ENCODE peak calls at places on chromosomes 13 and 19, in five cellular contexts. One of them, this sample, is unnamed.
A peak's percentile ranks its signal among the peaks of the same experiment; 100 is the strongest.

GRCh38 chr13:109644069-109644750 is 142.2 kb downstream of the IRS2 start:
- DNase-seq in psoas muscle: no peak
- DNase-seq in GM10248: no peak
- DNase-seq in fibroblast of lung: no peak
- DNase-seq in AG09309: no peak
- DNase-seq in this sample: no peak

GRCh38 chr13:103002279-103002678 is 63.9 kb downstream of the SLC10A2 start:
- DNase-seq in GM10248: no peak
- DNase-seq in AG09309: no peak
- DNase-seq in fibroblast of lung: no peak
- DNase-seq in psoas muscle: no peak
- DNase-seq in this sample: no peak

GRCh38 chr13:24747248-24748151 is 16.5 kb upstream of the RNF17 start:
- DNase-seq in fibroblast of lung: peak; percentile 22
- DNase-seq in psoas muscle: no peak
- DNase-seq in GM10248: no peak
- DNase-seq in AG09309: no peak
- DNase-seq in this sample: no peak

GRCh38 chr13:21054313-21054712 is 7.1 kb downstream of the LATS2 start:
- DNase-seq in GM10248: no peak
- DNase-seq in psoas muscle: no peak
- DNase-seq in AG09309: no peak
- DNase-seq in fibroblast of lung: no peak
- DNase-seq in this sample: no peak

GRCh38 chr19:1445932-1446712 is 3.8 kb upstream of the APC2 start:
- DNase-seq in psoas muscle: no peak
- DNase-seq in GM10248: no peak
- DNase-seq in AG09309: no peak
- DNase-seq in fibroblast of lung: no peak
- DNase-seq in this sample: no peak

GRCh38 chr13:90414691-90415596 is 932.5 kb upstream of the MIR17HG start:
- DNase-seq in GM10248: no peak
- DNase-seq in psoas muscle: no peak
- DNase-seq in AG09309: no peak
- DNase-seq in fibroblast of lung: peak; percentile 63
- DNase-seq in this sample: peak; percentile 37

GRCh38 chr13:41500501-41500900 is 43.2 kb downstream of the RGCC start:
- DNase-seq in psoas muscle: no peak
- DNase-seq in AG09309: no peak
- DNase-seq in fibroblast of lung: no peak
- DNase-seq in GM10248: no peak
- DNase-seq in this sample: no peak

GRCh38 chr13:73421310-73421912 is 362.6 kb downstream of the KLF5 start:
- DNase-seq in psoas muscle: no peak
- DNase-seq in GM10248: no peak
- DNase-seq in AG09309: no peak
- DNase-seq in fibroblast of lung: no peak
- DNase-seq in this sample: no peak

GRCh38 chr13:26062853-26063444 is 11.1 kb upstream of the SHISA2 start:
- DNase-seq in fibroblast of lung: peak; percentile 78
- DNase-seq in psoas muscle: no peak
- DNase-seq in GM10248: peak; percentile 18
- DNase-seq in AG09309: peak; percentile 23
- DNase-seq in this sample: no peak

GRCh38 chr13:60329221-60329983 is 67.6 kb upstream of the TDRD3 start:
- DNase-seq in GM10248: peak; percentile 36
- DNase-seq in AG09309: no peak
- DNase-seq in psoas muscle: no peak
- DNase-seq in fibroblast of lung: peak; percentile 32
- DNase-seq in this sample: no peak
- TF ChIP-seq CTCF in GM10248: peak; percentile 60
- TF ChIP-seq CTCF in AG09309: peak; percentile 56
- TF ChIP-seq CTCF in psoas muscle: no peak
- TF ChIP-seq CTCF in fibroblast of lung: peak; percentile 49
- TF ChIP-seq CTCF in this sample: peak; percentile 41

GRCh38 chr19:46144756-46145155 is 3.3 kb upstream of the IGFL2 start:
- DNase-seq in psoas muscle: no peak
- DNase-seq in fibroblast of lung: no peak
- DNase-seq in AG09309: no peak
- DNase-seq in GM10248: no peak
- DNase-seq in this sample: no peak
- TF ChIP-seq CTCF in psoas muscle: no peak
- TF ChIP-seq CTCF in fibroblast of lung: no peak
- TF ChIP-seq CTCF in AG09309: no peak
- TF ChIP-seq CTCF in GM10248: no peak
- TF ChIP-seq CTCF in this sample: no peak

GRCh38 chr19:49113762-49114629 is at the start of gene LIN7B:
- DNase-seq in fibroblast of lung: peak; percentile 49
- DNase-seq in psoas muscle: peak; percentile 65
- DNase-seq in AG09309: no peak
- DNase-seq in GM10248: peak; percentile 93
- DNase-seq in this sample: no peak
- TF ChIP-seq CTCF in fibroblast of lung: no peak
- TF ChIP-seq CTCF in psoas muscle: peak; percentile 66
- TF ChIP-seq CTCF in AG09309: peak; percentile 18
- TF ChIP-seq CTCF in GM10248: peak; percentile 75
- TF ChIP-seq CTCF in this sample: peak; percentile 36

GRCh38 chr19:29086646-29087045 is 126.3 kb downstream of the UQCRFS1 start:
- DNase-seq in GM10248: no peak
- DNase-seq in fibroblast of lung: no peak
- DNase-seq in psoas muscle: no peak
- DNase-seq in AG09309: no peak
- DNase-seq in this sample: no peak

GRCh38 chr19:29085630-29086029 is 127.3 kb downstream of the UQCRFS1 start:
- DNase-seq in fibroblast of lung: no peak
- DNase-seq in GM10248: no peak
- DNase-seq in psoas muscle: no peak
- DNase-seq in AG09309: no peak
- DNase-seq in this sample: no peak

GRCh38 chr19:29086182-29086581 is 126.8 kb downstream of the UQCRFS1 start:
- DNase-seq in AG09309: no peak
- DNase-seq in psoas muscle: no peak
- DNase-seq in GM10248: no peak
- DNase-seq in fibroblast of lung: no peak
- DNase-seq in this sample: no peak

GRCh38 chr19:29083863-29084262 is 129.1 kb downstream of the UQCRFS1 start:
- DNase-seq in GM10248: no peak
- DNase-seq in psoas muscle: no peak
- DNase-seq in fibroblast of lung: no peak
- DNase-seq in AG09309: no peak
- DNase-seq in this sample: no peak

DNA sequence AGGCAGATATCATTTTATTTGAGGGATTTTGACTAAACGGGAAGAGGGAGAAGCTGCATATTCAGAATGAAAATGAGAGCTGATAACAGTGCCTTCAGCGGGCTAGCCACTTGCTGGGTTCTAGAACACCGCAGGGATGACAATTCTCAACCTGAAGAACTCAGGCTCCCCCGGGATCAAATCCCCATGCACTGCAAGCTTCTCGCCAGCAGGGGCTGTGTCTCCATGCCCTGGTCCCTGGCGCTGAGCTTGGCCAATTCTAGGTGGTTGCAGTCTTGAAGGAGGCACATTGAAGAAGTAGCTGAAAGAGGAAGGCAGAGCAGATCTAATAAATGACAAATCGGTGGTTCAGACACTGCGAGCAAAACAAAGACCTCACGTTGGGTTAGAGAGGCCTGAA is 128.7 kb downstream of the UQCRFS1 start:
- DNase-seq in fibroblast of lung: no peak
- DNase-seq in psoas muscle: no peak
- DNase-seq in AG09309: peak; percentile 4
- DNase-seq in GM10248: no peak
- DNase-seq in this sample: no peak
- TF ChIP-seq CTCF in fibroblast of lung: no peak
- TF ChIP-seq CTCF in psoas muscle: no peak
- TF ChIP-seq CTCF in AG09309: peak; percentile 70
- TF ChIP-seq CTCF in GM10248: no peak
- TF ChIP-seq CTCF in this sample: peak; percentile 13

GRCh38 chr13:30355405-30355741 is 48.0 kb upstream of the KATNAL1 start:
- DNase-seq in GM10248: peak; percentile 65
- DNase-seq in AG09309: no peak
- DNase-seq in fibroblast of lung: no peak
- DNase-seq in psoas muscle: no peak
- DNase-seq in this sample: no peak
- TF ChIP-seq CTCF in GM10248: peak; percentile 48
- TF ChIP-seq CTCF in AG09309: no peak
- TF ChIP-seq CTCF in fibroblast of lung: peak; percentile 27
- TF ChIP-seq CTCF in psoas muscle: peak; percentile 48
- TF ChIP-seq CTCF in this sample: peak; percentile 32

GRCh38 chr13:30409911-30410704 is 12.2 kb upstream of the UBE2L5 start:
- DNase-seq in GM10248: no peak
- DNase-seq in psoas muscle: peak; percentile 36
- DNase-seq in fibroblast of lung: peak; percentile 48
- DNase-seq in AG09309: no peak
- DNase-seq in this sample: no peak
- TF ChIP-seq CTCF in GM10248: no peak
- TF ChIP-seq CTCF in psoas muscle: no peak
- TF ChIP-seq CTCF in fibroblast of lung: no peak
- TF ChIP-seq CTCF in AG09309: no peak
- TF ChIP-seq CTCF in this sample: no peak

This sample was measured in AG04450.